ENCODE peak calls at places on chromosomes 3 and 15, in seven cellular contexts. A, J, M, I, D, R and C are unnamed samples.
A peak's percentile ranks its signal among the peaks of the same experiment; 100 is the strongest.

GRCh38 chr3:128322030-128323022 is 144.4 kb downstream of the DNAJB8 start:
- DNase-seq in I (peak; percentile 52), M (no peak), R (peak; percentile 83), J (peak; percentile 79), D (peak; percentile 17), A (peak; percentile 46), C (peak; percentile 47)

GRCh38 chr3:35200056-35200455 is 439.3 kb upstream of the ARPP21 start:
- DNase-seq in R (no peak), J (peak; percentile 14), A (no peak), D (no peak), M (no peak), I (peak; percentile 14), C (no peak)

GRCh38 chr3:143070977-143071551 is 48.5 kb upstream of the CHST2 start:
- DNase-seq in D (no peak), R (peak; percentile 81), I (peak; percentile 79), A (peak; percentile 82), M (no peak), J (peak; percentile 73), C (peak; percentile 95)

GRCh38 chr3:63877737-63878393 is 14.2 kb downstream of the ATXN7 start:
- DNase-seq in I (no peak), M (no peak), R (no peak), A (peak; percentile 65), D (no peak), J (no peak), C (peak; percentile 14)

GRCh38 chr3:51502562-51502910 is 2.7 kb upstream of the DCAF1 start:
- DNase-seq in J (peak; percentile 22), R (no peak), D (no peak), A (no peak), I (no peak), M (no peak), C (no peak)

GRCh38 chr15:86857701-86858100 is 778.0 kb downstream of the AGBL1 start:
- DNase-seq in I (no peak), R (no peak), J (no peak), D (no peak), M (no peak), A (no peak), C (no peak)

GRCh38 chr15:80560601-80561025 is 134.5 kb upstream of the ABHD17C start:
- DNase-seq in D (no peak), A (no peak), J (peak; percentile 60), M (no peak), R (no peak), I (no peak), C (peak; percentile 28)

GRCh38 chr3:48507256-48508061 is 3.5 kb upstream of the SHISA5 start:
- DNase-seq in J (peak; percentile 98), D (peak; percentile 80), R (peak; percentile 95), I (peak; percentile 98), M (peak; percentile 48), A (peak; percentile 67), C (peak; percentile 57)

GRCh38 chr3:80086426-80086825 is 318.6 kb upstream of the ROBO1 start:
- DNase-seq in J (no peak), A (no peak), R (no peak), M (no peak), I (no peak), D (no peak), C (no peak)

GRCh38 chr15:50840520-50840919 is 68.0 kb upstream of the AP4E1 start:
- DNase-seq in I (no peak), R (peak; percentile 63), M (no peak), J (no peak), D (peak; percentile 15), A (no peak), C (no peak)

GRCh38 chr15:83106994-83107840 is at the start of gene TM6SF1:
- DNase-seq in A (no peak), J (peak; percentile 48), I (peak; percentile 14), M (no peak), R (peak; percentile 39), D (no peak), C (no peak)

GRCh38 chr15:83109532-83109931 is 2.1 kb downstream of the TM6SF1 start:
- DNase-seq in A (no peak), D (no peak), R (no peak), M (no peak), I (no peak), J (no peak), C (no peak)

GRCh38 chr15:83105450-83105849 is 2.0 kb upstream of the TM6SF1 start:
- DNase-seq in J (no peak), D (no peak), I (no peak), R (no peak), A (no peak), M (no peak), C (no peak)

GRCh38 chr15:83108266-83109219 is 1.1 kb downstream of the TM6SF1 start:
- DNase-seq in A (peak; percentile 52), J (peak; percentile 61), I (peak; percentile 26), R (no peak), D (no peak), M (no peak), C (peak; percentile 55)

GRCh38 chr15:83107841-83108181 is 366 bp downstream of the TM6SF1 start:
- DNase-seq in R (no peak), D (no peak), M (no peak), A (no peak), J (no peak), I (no peak), C (no peak)
- H4K8ac ChIP-seq in R (no peak overlapping the region), D (peak overlapping the region; percentile 41), M (no peak overlapping the region), A (peak overlapping the region; percentile 79), J (no peak overlapping the region), I (no peak overlapping the region), C (peak overlapping the region; percentile 41)

DNA sequence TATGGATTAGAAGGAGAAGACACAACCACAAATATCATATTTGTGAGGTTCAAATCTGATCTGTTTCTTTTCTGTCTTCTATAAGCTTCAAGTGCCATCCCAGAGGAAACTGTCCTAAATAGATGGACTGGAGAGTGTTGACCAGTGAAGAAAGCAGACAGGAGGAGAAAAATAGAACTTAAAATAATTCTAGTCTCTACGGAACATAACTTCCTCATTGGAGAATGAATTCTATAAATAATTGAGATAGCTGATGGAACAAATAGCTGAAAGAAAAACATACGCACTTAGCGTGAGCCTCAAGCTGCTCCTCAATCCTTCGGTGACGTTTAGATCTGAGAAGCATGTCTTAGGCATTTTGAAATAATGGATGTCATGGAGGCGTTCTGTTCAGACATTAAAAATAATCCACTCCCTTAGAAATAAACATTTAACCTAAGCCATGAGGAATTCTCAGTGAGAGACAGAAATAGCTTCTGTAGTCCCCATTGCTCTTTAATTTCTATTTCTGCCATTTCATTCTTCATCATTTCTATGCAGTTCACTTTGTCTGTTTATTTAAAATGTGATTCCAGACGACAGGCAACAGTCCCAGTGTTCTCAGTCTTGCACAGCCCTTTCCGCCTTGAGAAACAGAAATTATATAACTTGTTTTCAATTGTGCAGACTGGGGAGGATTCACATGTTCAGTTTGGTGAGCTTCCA is 97.2 kb downstream of the NR1D2 start:
- DNase-seq in R (no peak), M (no peak), D (no peak), A (peak; percentile 58), I (no peak), J (no peak), C (peak; percentile 22)
- H4K8ac ChIP-seq in R (no peak overlapping the region), M (no peak overlapping the region), D (no peak overlapping the region), A (no peak overlapping the region), I (no peak overlapping the region), J (no peak overlapping the region), C (no peak overlapping the region)

DNA sequence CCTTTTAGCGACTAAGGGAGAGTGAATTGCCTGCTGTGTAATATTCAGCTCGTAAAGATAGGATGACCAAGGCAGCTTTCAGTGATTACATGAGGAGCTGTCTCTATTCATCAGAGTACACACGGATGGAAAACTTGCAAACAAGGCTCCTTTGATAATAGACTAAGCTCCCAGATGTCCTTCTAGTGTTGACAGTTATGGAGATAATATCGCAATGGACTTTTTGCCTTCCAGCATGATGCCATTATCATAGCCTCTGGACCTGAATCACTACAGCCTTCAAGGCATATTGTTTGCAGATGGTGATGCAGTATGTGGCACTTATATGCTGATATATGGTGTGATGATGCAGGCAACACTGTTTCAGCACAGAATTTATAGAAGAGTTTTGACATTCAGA is 93.9 kb downstream of the ECT2 start:
- DNase-seq in A (no peak), R (no peak), D (no peak), M (no peak), I (peak; percentile 59), J (no peak), C (peak; percentile 11)
- H4K8ac ChIP-seq in A (no peak overlapping the region), R (no peak overlapping the region), D (no peak overlapping the region), M (no peak overlapping the region), I (no peak overlapping the region), J (no peak overlapping the region), C (no peak overlapping the region)

DNA sequence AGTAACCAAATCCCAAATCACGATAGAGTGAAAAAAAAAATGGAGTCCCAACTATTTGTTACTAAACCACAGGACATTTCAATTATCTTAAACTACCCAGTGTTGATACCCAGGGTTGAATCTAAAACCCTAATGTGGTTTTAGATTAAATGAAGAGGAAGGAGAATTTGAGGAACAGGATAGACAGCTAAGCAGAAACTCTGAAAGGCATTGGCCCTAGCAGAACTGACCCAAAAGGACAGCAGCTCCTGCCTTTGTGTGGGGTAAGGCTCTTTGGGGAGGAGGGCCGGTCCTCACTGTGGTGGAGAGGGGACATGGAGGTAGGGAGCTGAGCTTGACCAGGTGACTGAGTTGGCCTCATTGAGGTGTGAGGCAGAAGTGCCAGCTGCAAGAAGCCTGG is 30.7 kb upstream of the SNRK start:
- DNase-seq in D (no peak), A (no peak), M (no peak), I (no peak), J (no peak), R (no peak), C (no peak)
- H4K8ac ChIP-seq in D (no peak overlapping the region), A (no peak overlapping the region), M (no peak overlapping the region), I (no peak overlapping the region), J (no peak overlapping the region), R (no peak overlapping the region), C (no peak overlapping the region)

DNA sequence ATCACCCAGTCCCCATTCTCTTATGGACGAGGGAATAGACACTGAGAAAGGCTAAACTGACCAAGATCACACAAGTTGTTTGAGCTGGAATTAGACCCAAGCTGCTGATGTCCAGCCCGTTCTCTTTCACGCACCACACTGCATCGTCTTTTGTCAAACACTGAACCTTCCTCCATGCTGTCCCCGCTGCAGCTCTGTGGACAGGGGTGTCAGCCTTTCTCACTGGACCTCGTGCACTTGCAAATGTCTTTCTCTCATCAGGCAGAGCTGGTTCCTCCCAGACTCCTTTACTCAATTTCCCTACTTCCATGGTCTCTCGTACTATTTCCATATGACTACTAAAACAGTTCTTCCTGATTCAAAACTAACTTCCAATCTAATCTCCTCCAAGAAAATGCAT is 161.6 kb downstream of the MEIS2 start:
- DNase-seq in I (no peak), D (no peak), R (no peak), M (no peak), A (no peak), J (no peak), C (no peak)
- H4K8ac ChIP-seq in I (no peak overlapping the region), D (no peak overlapping the region), R (no peak overlapping the region), M (no peak overlapping the region), A (no peak overlapping the region), J (no peak overlapping the region), C (no peak overlapping the region)

GRCh38 chr15:40323953-40324937 is 753 bp downstream of the INAFM2 start:
- DNase-seq in R (no peak), I (no peak), D (no peak), J (no peak), A (no peak), M (no peak), C (peak; percentile 36)
- H4K8ac ChIP-seq in R (no peak overlapping the region), I (peak overlapping the region; percentile 64), D (no peak overlapping the region), J (no peak overlapping the region), A (peak overlapping the region; percentile 37), M (no peak overlapping the region), C (peak overlapping the region; percentile 19)

DNA sequence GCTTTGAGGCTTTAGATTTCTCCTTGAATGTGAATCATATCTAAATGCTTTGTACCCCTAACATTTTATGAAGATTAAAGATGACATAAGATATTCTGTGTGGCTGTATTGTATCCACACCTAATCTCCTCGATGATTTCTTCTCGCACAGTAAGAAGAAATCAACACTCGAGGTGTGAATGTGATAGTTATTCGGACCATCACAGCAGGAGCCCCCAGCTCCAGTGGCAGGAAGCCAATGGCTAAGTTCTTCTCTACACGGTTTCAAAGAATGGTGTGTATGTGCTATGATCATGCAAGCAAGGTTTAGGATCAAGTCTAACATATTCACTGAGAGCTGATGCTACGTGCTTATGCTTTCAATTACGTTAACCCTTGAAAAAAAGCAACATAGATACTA is 271.0 kb downstream of the SUCLG2 start:
- DNase-seq in I (no peak), M (no peak), J (peak; percentile 52), R (no peak), A (no peak), D (no peak), C (no peak)
- H4K8ac ChIP-seq in I (no peak overlapping the region), M (no peak overlapping the region), J (no peak overlapping the region), R (no peak overlapping the region), A (no peak overlapping the region), D (no peak overlapping the region), C (no peak overlapping the region)